ENCODE peak calls at places on chromosomes 7 and 10, in eight cellular contexts. U is NCI-H2081 treated with DMSO at 0.1 percent for 48 hours; T is glomerular endothelial cell; H is T-helper 2 cell; X is colonic mucosa; F is AG20443; B is activated effector memory CD4-positive, alpha-beta T cell treated with anti-CD3 and anti-CD28 coated beads, Interleukin-2, amount 50 U/mL, for 16 hours; K is HFF-Myc. L is an unnamed sample.

GRCh38 chr7:148304456-148304855 is 286.1 kb upstream of the C7orf33 start:
- DNase-seq in H (no peak), T (no peak), X (no peak), F (no peak), U (no peak), B (no peak), K (no peak), L (no peak)

GRCh38 chr10:76034236-76035009 is 603.0 kb downstream of the LRMDA start:
- DNase-seq in B (no peak), H (no peak), T (no peak), F (no peak), K (no peak), U (no peak), X (no peak), L (no peak)

GRCh38 chr10:131056091-131056490 is 255.4 kb downstream of the TCERG1L start:
- DNase-seq in B (no peak), U (no peak), K (no peak), F (no peak), H (no peak), T (no peak), X (no peak), L (no peak)

GRCh38 chr7:47498229-47499056 is 83.5 kb downstream of the TNS3 start:
- DNase-seq in K (no peak), T (no peak), X (peak), B (no peak), U (no peak), F (no peak), H (no peak), L (no peak)

GRCh38 chr10:104317195-104318095 is 20.8 kb downstream of the ITPRIP start:
- DNase-seq in T (no peak), H (no peak), B (no peak), K (no peak), U (no peak), F (peak), X (no peak), L (no peak)

GRCh38 chr7:94655884-94656657 is at the start of gene SGCE:
- DNase-seq in K (no peak), H (no peak), F (peak), B (peak), T (no peak), U (peak), X (peak), L (no peak)

GRCh38 chr7:52423251-52423650 is 612.2 kb upstream of the POM121L12 start:
- DNase-seq in B (no peak), U (no peak), X (no peak), F (no peak), T (no peak), K (no peak), H (no peak), L (no peak)

GRCh38 chr10:93458821-93459257 is 23.3 kb downstream of the MYOF start:
- DNase-seq in X (no peak), K (peak), F (peak), B (no peak), H (no peak), T (peak), U (no peak), L (peak)

GRCh38 chr10:32940321-32941264 is 17.4 kb downstream of the ITGB1 start:
- DNase-seq in B (no peak), U (no peak), X (no peak), T (no peak), H (no peak), F (no peak), K (no peak), L (no peak)

GRCh38 chr10:114647545-114648138 is 10.4 kb downstream of the ABLIM1 start:
- DNase-seq in H (no peak), K (no peak), U (no peak), B (no peak), T (no peak), X (no peak), F (peak), L (no peak)

GRCh38 chr7:36979810-36980248 is 255.5 kb upstream of the AOAH start:
- DNase-seq in X (no peak), K (no peak), U (no peak), T (no peak), B (no peak), H (no peak), F (no peak), L (no peak)

L was measured in keratinocyte.